ENCODE peak calls at places on chromosomes 7 and 10, in four cellular contexts. One of them, this sample, is unnamed.

GRCh38 chr10:42952358-42952757 is 124.5 kb upstream of the RET start:
- DNase-seq in colonic mucosa: peak
- DNase-seq in IMR-90: no peak
- DNase-seq in tibial nerve: no peak
- DNase-seq in this sample: peak

GRCh38 chr10:81018898-81019890 is 481.5 kb downstream of the SH2D4B start:
- DNase-seq in IMR-90: peak
- DNase-seq in colonic mucosa: no peak
- DNase-seq in tibial nerve: no peak
- DNase-seq in this sample: no peak

GRCh38 chr10:61389887-61390286 is 63.3 kb downstream of the TMEM26 start:
- DNase-seq in tibial nerve: no peak
- DNase-seq in colonic mucosa: no peak
- DNase-seq in IMR-90: no peak
- DNase-seq in this sample: no peak

GRCh38 chr7:400901-401485 is 111.0 kb downstream of the FOXL3 start:
- DNase-seq in tibial nerve: no peak
- DNase-seq in IMR-90: no peak
- DNase-seq in colonic mucosa: no peak
- DNase-seq in this sample: no peak

GRCh38 chr10:85851300-85851699 is 515.3 kb downstream of the GRID1 start:
- DNase-seq in IMR-90: no peak
- DNase-seq in tibial nerve: no peak
- DNase-seq in colonic mucosa: no peak
- DNase-seq in this sample: no peak

GRCh38 chr10:79946270-79947082 is 2.4 kb downstream of the SFTPD start:
- DNase-seq in tibial nerve: no peak
- DNase-seq in IMR-90: no peak
- DNase-seq in colonic mucosa: no peak
- DNase-seq in this sample: no peak

GRCh38 chr7:155845226-155845625 is 33.0 kb upstream of the SHH start:
- DNase-seq in tibial nerve: no peak
- DNase-seq in colonic mucosa: no peak
- DNase-seq in IMR-90: no peak
- DNase-seq in this sample: no peak

GRCh38 chr7:92251181-92251580 is 5.4 kb downstream of the ANKIB1 start:
- DNase-seq in colonic mucosa: no peak
- DNase-seq in IMR-90: no peak
- DNase-seq in tibial nerve: no peak
- DNase-seq in this sample: no peak

GRCh38 chr10:98242823-98243222 is 25.2 kb downstream of the LOXL4 start:
- DNase-seq in tibial nerve: no peak
- DNase-seq in colonic mucosa: no peak
- DNase-seq in IMR-90: peak
- DNase-seq in this sample: no peak

GRCh38 chr7:24812313-24812945 is 55.2 kb upstream of the GSDME start:
- DNase-seq in IMR-90: peak
- DNase-seq in colonic mucosa: peak
- DNase-seq in tibial nerve: peak
- DNase-seq in this sample: no peak

GRCh38 chr10:26837139-26837538 is 23.6 kb downstream of the ABI1 start:
- DNase-seq in colonic mucosa: no peak
- DNase-seq in IMR-90: no peak
- DNase-seq in tibial nerve: no peak
- DNase-seq in this sample: no peak

GRCh38 chr7:115136796-115137443 is 215.0 kb downstream of the MDFIC start:
- DNase-seq in IMR-90: no peak
- DNase-seq in tibial nerve: no peak
- DNase-seq in colonic mucosa: no peak
- DNase-seq in this sample: no peak

GRCh38 chr10:128963246-128964099 is 503.6 kb upstream of the MGMT start:
- DNase-seq in colonic mucosa: no peak
- DNase-seq in IMR-90: no peak
- DNase-seq in tibial nerve: no peak
- DNase-seq in this sample: no peak

GRCh38 chr7:145347271-145347670 is 511.4 kb upstream of the TPK1 start:
- DNase-seq in colonic mucosa: no peak
- DNase-seq in tibial nerve: no peak
- DNase-seq in IMR-90: no peak
- DNase-seq in this sample: no peak

GRCh38 chr7:32293833-32294232 is 196.3 kb downstream of the LSM5 start:
- DNase-seq in tibial nerve: no peak
- DNase-seq in IMR-90: no peak
- DNase-seq in colonic mucosa: no peak
- DNase-seq in this sample: no peak

GRCh38 chr10:8543361-8544056 is 489.0 kb downstream of the GATA3 start:
- DNase-seq in IMR-90: no peak
- DNase-seq in colonic mucosa: peak
- DNase-seq in tibial nerve: no peak
- DNase-seq in this sample: no peak

GRCh38 chr7:122550545-122550944 is 148.4 kb downstream of the RNF133 start:
- DNase-seq in colonic mucosa: no peak
- DNase-seq in IMR-90: no peak
- DNase-seq in tibial nerve: no peak
- DNase-seq in this sample: no peak

GRCh38 chr10:87818505-87819273 is 663 bp upstream of the ATAD1 start:
- DNase-seq in tibial nerve: peak
- DNase-seq in colonic mucosa: peak
- DNase-seq in IMR-90: peak
- DNase-seq in this sample: no peak

GRCh38 chr7:101163281-101164070 is 1.9 kb downstream of the VGF start:
- DNase-seq in colonic mucosa: peak
- DNase-seq in tibial nerve: no peak
- DNase-seq in IMR-90: no peak
- DNase-seq in this sample: no peak

GRCh38 chr7:158366346-158366745 is 221.3 kb downstream of the PTPRN2 start:
- DNase-seq in IMR-90: no peak
- DNase-seq in tibial nerve: no peak
- DNase-seq in colonic mucosa: no peak
- DNase-seq in this sample: no peak

GRCh38 chr10:8055420-8056349 is 1.2 kb downstream of the GATA3 start:
- DNase-seq in tibial nerve: no peak
- DNase-seq in IMR-90: no peak
- DNase-seq in colonic mucosa: no peak
- DNase-seq in this sample: no peak

GRCh38 chr7:130266258-130266960 is at the start of gene CPA2:
- DNase-seq in tibial nerve: no peak
- DNase-seq in IMR-90: no peak
- DNase-seq in colonic mucosa: no peak
- DNase-seq in this sample: no peak

GRCh38 chr7:105652359-105652993 is 71.2 kb upstream of the EFCAB10 start:
- DNase-seq in colonic mucosa: peak
- DNase-seq in tibial nerve: peak
- DNase-seq in IMR-90: peak
- DNase-seq in this sample: peak

DNA sequence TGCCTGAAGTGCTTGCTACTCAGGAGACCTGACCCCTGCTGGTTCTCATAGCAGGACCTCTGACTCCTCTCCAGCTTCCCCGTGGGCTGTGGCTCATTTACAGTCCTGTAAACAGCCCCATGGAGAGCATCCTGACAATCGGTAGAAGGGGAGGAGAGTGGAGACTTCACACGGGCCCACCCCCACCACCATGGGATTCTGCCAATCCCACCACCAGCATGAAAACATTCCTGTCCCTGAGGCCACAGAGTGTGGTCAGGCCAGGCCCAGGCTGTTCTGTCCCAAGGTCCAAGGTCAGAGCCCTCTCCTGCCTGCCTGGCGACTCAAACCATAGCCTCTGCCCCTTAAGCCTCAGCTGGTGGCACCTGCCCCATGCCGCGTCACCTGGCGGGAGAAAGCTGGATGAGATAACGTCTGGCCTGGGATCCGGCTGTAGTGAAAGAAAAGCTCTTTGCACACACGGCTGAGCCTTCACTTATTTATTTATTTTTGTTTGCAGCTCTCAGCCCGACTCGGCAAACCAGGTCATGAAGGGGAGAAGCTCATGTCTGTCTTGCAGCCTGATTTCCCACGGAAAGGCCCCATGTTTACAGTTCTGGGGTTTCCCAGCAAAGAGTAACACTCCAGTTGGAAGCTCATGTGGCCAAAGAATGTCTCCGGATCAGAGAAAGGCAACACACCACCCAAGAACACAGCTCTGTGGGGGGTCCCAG is 293.6 kb upstream of the ZMIZ1 start:
- DNase-seq in colonic mucosa: no peak
- DNase-seq in tibial nerve: peak
- DNase-seq in IMR-90: peak
- DNase-seq in this sample: peak
- TF ChIP-seq CTCF in colonic mucosa: no peak
- TF ChIP-seq CTCF in tibial nerve: no peak
- TF ChIP-seq CTCF in IMR-90: no peak
- TF ChIP-seq CTCF in this sample: no peak

DNA sequence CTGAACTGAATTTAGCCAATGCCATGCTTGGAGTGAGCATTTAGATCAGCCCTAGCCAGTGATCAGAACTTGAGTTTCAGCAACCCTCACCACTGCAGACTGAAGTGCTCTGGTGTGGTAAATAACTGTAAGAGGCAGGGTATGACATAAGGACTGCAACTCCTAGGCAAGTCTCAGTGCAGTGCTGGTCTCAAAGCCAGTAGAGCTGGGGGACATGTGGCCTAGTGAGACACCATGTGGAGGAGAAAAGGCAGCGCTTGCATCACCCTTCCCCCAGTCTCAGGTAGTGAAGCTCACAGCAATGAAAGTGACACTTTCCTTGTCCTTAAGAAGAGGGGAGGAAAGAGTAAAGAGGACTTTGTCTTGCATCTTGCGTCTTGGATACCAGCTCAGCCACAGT is 386.8 kb upstream of the POT1 start:
- DNase-seq in colonic mucosa: no peak
- DNase-seq in IMR-90: no peak
- DNase-seq in tibial nerve: no peak
- DNase-seq in this sample: no peak
- TF ChIP-seq CTCF in colonic mucosa: no peak
- TF ChIP-seq CTCF in IMR-90: no peak
- TF ChIP-seq CTCF in tibial nerve: no peak
- TF ChIP-seq CTCF in this sample: no peak

GRCh38 chr7:55271069-55271468 is 94.1 kb upstream of the LANCL2 start:
- DNase-seq in colonic mucosa: no peak
- DNase-seq in IMR-90: peak
- DNase-seq in tibial nerve: no peak
- DNase-seq in this sample: no peak
- TF ChIP-seq CTCF in colonic mucosa: peak
- TF ChIP-seq CTCF in IMR-90: peak
- TF ChIP-seq CTCF in tibial nerve: no peak
- TF ChIP-seq CTCF in this sample: no peak

GRCh38 chr7:87154569-87154968 is 2.3 kb downstream of the DMTF1 start:
- DNase-seq in tibial nerve: no peak
- DNase-seq in colonic mucosa: no peak
- DNase-seq in IMR-90: no peak
- DNase-seq in this sample: no peak
- TF ChIP-seq CTCF in tibial nerve: no peak
- TF ChIP-seq CTCF in colonic mucosa: no peak
- TF ChIP-seq CTCF in IMR-90: no peak
- TF ChIP-seq CTCF in this sample: no peak

DNA sequence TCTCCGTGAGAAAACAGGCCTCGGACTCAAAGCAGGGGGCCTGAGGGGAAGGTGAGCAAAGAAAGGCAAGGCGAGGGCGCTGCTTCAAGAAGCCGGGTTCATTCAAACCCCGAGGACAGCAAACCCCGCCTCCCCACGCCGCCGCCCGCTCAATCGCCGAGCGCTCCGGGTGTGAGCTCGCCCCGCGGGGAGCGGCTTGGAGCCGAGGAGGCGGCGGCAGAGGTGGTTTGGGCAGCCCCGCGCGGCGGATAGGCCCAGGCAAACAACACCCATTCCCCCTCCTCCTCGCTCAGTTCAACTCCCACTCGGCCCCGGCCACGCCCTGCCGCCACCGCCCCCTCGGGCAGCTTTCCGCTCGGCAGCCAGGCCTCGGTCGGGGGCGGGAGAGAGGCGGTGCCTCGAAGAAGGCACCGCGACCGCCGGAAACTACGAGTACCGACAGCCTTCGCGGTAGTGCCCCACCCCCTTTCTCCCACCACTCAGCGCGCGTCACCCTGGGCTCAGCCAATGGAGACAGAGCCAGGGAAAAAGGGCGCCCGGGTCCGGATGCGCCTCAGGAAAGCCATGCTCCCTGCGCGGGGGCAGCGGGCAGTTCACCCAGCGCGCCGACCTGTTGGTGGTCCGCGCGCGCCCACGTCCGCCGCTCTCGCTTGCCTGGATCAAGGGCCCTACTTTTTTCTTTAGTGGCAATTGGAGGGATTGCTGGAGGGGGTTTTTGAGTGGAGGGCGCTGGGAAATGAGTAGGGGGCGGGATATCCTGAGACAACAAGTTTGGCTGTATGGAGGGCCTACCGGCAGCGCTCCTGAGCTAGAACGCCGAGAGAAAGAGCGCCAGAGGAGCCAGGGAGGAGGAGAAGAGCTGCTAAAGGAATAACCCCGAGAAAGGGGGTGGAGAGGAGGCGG is 674 bp upstream of the SP4 start:
- DNase-seq in tibial nerve: peak
- DNase-seq in IMR-90: peak
- DNase-seq in colonic mucosa: peak
- DNase-seq in this sample: peak
- TF ChIP-seq CTCF in tibial nerve: peak
- TF ChIP-seq CTCF in IMR-90: no peak
- TF ChIP-seq CTCF in colonic mucosa: no peak
- TF ChIP-seq CTCF in this sample: no peak

GRCh38 chr7:49486974-49487919 is 286.2 kb upstream of the VWC2 start:
- DNase-seq in tibial nerve: no peak
- DNase-seq in IMR-90: no peak
- DNase-seq in colonic mucosa: no peak
- DNase-seq in this sample: no peak
- TF ChIP-seq CTCF in tibial nerve: no peak
- TF ChIP-seq CTCF in IMR-90: no peak
- TF ChIP-seq CTCF in colonic mucosa: no peak
- TF ChIP-seq CTCF in this sample: no peak